ENCODE peak calls at places on chromosomes 12 and 14, in eight cellular contexts. One of them, this sample, is unnamed.
A peak's percentile ranks its signal among the peaks of the same experiment; 100 is the strongest.

GRCh38 chr14:22386924-22387775 is 201.9 kb downstream of the DAD1 start:
- DNase-seq in esophagus squamous epithelium: no peak
- DNase-seq in prostate gland: peak; percentile 67
- DNase-seq in erythroblast: peak; percentile 87
- DNase-seq in adrenal gland: peak; percentile 69
- DNase-seq in testis: peak; percentile 88
- DNase-seq in tibial nerve: peak; percentile 35
- DNase-seq in K562: peak; percentile 78
- DNase-seq in this sample: peak; percentile 12

GRCh38 chr12:30796891-30797371 is 42.2 kb upstream of the CAPRIN2 start:
- DNase-seq in tibial nerve: no peak
- DNase-seq in testis: no peak
- DNase-seq in erythroblast: no peak
- DNase-seq in prostate gland: no peak
- DNase-seq in adrenal gland: no peak
- DNase-seq in K562: no peak
- DNase-seq in esophagus squamous epithelium: no peak
- DNase-seq in this sample: no peak

GRCh38 chr14:23571701-23572523 is 4.3 kb upstream of the AP1G2 start:
- DNase-seq in adrenal gland: no peak
- DNase-seq in testis: no peak
- DNase-seq in prostate gland: no peak
- DNase-seq in tibial nerve: no peak
- DNase-seq in erythroblast: no peak
- DNase-seq in esophagus squamous epithelium: no peak
- DNase-seq in K562: no peak
- DNase-seq in this sample: no peak

GRCh38 chr12:105921872-105922669 is 216.7 kb downstream of the NUAK1 start:
- DNase-seq in testis: no peak
- DNase-seq in erythroblast: no peak
- DNase-seq in prostate gland: no peak
- DNase-seq in adrenal gland: no peak
- DNase-seq in K562: no peak
- DNase-seq in tibial nerve: no peak
- DNase-seq in esophagus squamous epithelium: no peak
- DNase-seq in this sample: peak; percentile 81

GRCh38 chr14:101002738-101003137 is 99.2 kb upstream of the RTL1 start:
- DNase-seq in K562: no peak
- DNase-seq in tibial nerve: no peak
- DNase-seq in prostate gland: no peak
- DNase-seq in erythroblast: no peak
- DNase-seq in esophagus squamous epithelium: no peak
- DNase-seq in testis: no peak
- DNase-seq in adrenal gland: no peak
- DNase-seq in this sample: no peak

GRCh38 chr12:109813810-109814416 is 19.3 kb downstream of the TRPV4 start:
- DNase-seq in esophagus squamous epithelium: no peak
- DNase-seq in testis: no peak
- DNase-seq in K562: no peak
- DNase-seq in tibial nerve: no peak
- DNase-seq in adrenal gland: no peak
- DNase-seq in erythroblast: no peak
- DNase-seq in prostate gland: no peak
- DNase-seq in this sample: no peak

GRCh38 chr14:49497725-49498348 is 88.3 kb downstream of the RPS29 start:
- DNase-seq in K562: peak; percentile 67
- DNase-seq in testis: peak; percentile 17
- DNase-seq in erythroblast: peak; percentile 82
- DNase-seq in esophagus squamous epithelium: no peak
- DNase-seq in tibial nerve: no peak
- DNase-seq in adrenal gland: no peak
- DNase-seq in prostate gland: peak; percentile 27
- DNase-seq in this sample: no peak

GRCh38 chr14:21866479-21866878 is 192.9 kb upstream of the OR4E1 start:
- DNase-seq in esophagus squamous epithelium: no peak
- DNase-seq in K562: no peak
- DNase-seq in erythroblast: no peak
- DNase-seq in testis: no peak
- DNase-seq in adrenal gland: no peak
- DNase-seq in prostate gland: no peak
- DNase-seq in tibial nerve: no peak
- DNase-seq in this sample: no peak

GRCh38 chr12:109772622-109773321 is 59.1 kb downstream of the FAM222A start:
- DNase-seq in tibial nerve: no peak
- DNase-seq in testis: no peak
- DNase-seq in adrenal gland: no peak
- DNase-seq in erythroblast: no peak
- DNase-seq in esophagus squamous epithelium: no peak
- DNase-seq in K562: no peak
- DNase-seq in prostate gland: no peak
- DNase-seq in this sample: no peak

GRCh38 chr14:98093111-98093510 is 1178.9 kb downstream of the BCL11B start:
- DNase-seq in esophagus squamous epithelium: no peak
- DNase-seq in tibial nerve: no peak
- DNase-seq in adrenal gland: no peak
- DNase-seq in K562: no peak
- DNase-seq in erythroblast: no peak
- DNase-seq in testis: no peak
- DNase-seq in prostate gland: no peak
- DNase-seq in this sample: no peak

GRCh38 chr12:113208041-113208934 is 13.0 kb upstream of the TPCN1 start:
- DNase-seq in prostate gland: no peak
- DNase-seq in erythroblast: peak; percentile 28
- DNase-seq in testis: no peak
- DNase-seq in tibial nerve: no peak
- DNase-seq in esophagus squamous epithelium: peak; percentile 28
- DNase-seq in adrenal gland: no peak
- DNase-seq in K562: peak; percentile 34
- DNase-seq in this sample: no peak

GRCh38 chr14:60093088-60093487 is 1.4 kb downstream of the PCNX4 start:
- DNase-seq in esophagus squamous epithelium: no peak
- DNase-seq in tibial nerve: no peak
- DNase-seq in testis: no peak
- DNase-seq in K562: no peak
- DNase-seq in adrenal gland: no peak
- DNase-seq in prostate gland: no peak
- DNase-seq in erythroblast: peak; percentile 56
- DNase-seq in this sample: no peak

GRCh38 chr12:94205738-94206310 is 57.4 kb downstream of the PLXNC1 start:
- DNase-seq in prostate gland: no peak
- DNase-seq in testis: no peak
- DNase-seq in esophagus squamous epithelium: no peak
- DNase-seq in K562: no peak
- DNase-seq in tibial nerve: no peak
- DNase-seq in erythroblast: peak; percentile 46
- DNase-seq in adrenal gland: no peak
- DNase-seq in this sample: no peak

GRCh38 chr12:40152783-40153383 is 47.0 kb upstream of the SLC2A13 start:
- DNase-seq in K562: peak; percentile 56
- DNase-seq in tibial nerve: peak; percentile 39
- DNase-seq in testis: peak; percentile 74
- DNase-seq in erythroblast: peak; percentile 61
- DNase-seq in adrenal gland: peak; percentile 40
- DNase-seq in prostate gland: peak; percentile 38
- DNase-seq in esophagus squamous epithelium: no peak
- DNase-seq in this sample: no peak

GRCh38 chr14:99195602-99196309 is 76.2 kb downstream of the BCL11B start:
- DNase-seq in tibial nerve: no peak
- DNase-seq in erythroblast: no peak
- DNase-seq in esophagus squamous epithelium: no peak
- DNase-seq in testis: no peak
- DNase-seq in adrenal gland: no peak
- DNase-seq in K562: no peak
- DNase-seq in prostate gland: peak; percentile 32
- DNase-seq in this sample: no peak

GRCh38 chr14:42214981-42215491 is 608.4 kb downstream of the LRFN5 start:
- DNase-seq in K562: no peak
- DNase-seq in adrenal gland: no peak
- DNase-seq in erythroblast: no peak
- DNase-seq in prostate gland: no peak
- DNase-seq in tibial nerve: no peak
- DNase-seq in esophagus squamous epithelium: no peak
- DNase-seq in testis: no peak
- DNase-seq in this sample: peak; percentile 7

GRCh38 chr14:104282332-104283196 is 144.2 kb downstream of the KIF26A start:
- DNase-seq in esophagus squamous epithelium: no peak
- DNase-seq in K562: no peak
- DNase-seq in erythroblast: no peak
- DNase-seq in adrenal gland: no peak
- DNase-seq in tibial nerve: peak; percentile 3
- DNase-seq in testis: no peak
- DNase-seq in prostate gland: no peak
- DNase-seq in this sample: no peak

GRCh38 chr12:52945389-52946232 is 3.3 kb upstream of the KRT18 start:
- DNase-seq in esophagus squamous epithelium: no peak
- DNase-seq in adrenal gland: no peak
- DNase-seq in erythroblast: no peak
- DNase-seq in K562: no peak
- DNase-seq in prostate gland: no peak
- DNase-seq in tibial nerve: no peak
- DNase-seq in testis: peak; percentile 46
- DNase-seq in this sample: no peak

GRCh38 chr12:7609051-7609450 is 56.7 kb downstream of the APOBEC1 start:
- DNase-seq in erythroblast: no peak
- DNase-seq in testis: no peak
- DNase-seq in K562: no peak
- DNase-seq in esophagus squamous epithelium: no peak
- DNase-seq in adrenal gland: no peak
- DNase-seq in tibial nerve: no peak
- DNase-seq in prostate gland: no peak
- DNase-seq in this sample: no peak

GRCh38 chr12:7612851-7613250 is 52.9 kb downstream of the APOBEC1 start:
- DNase-seq in esophagus squamous epithelium: no peak
- DNase-seq in erythroblast: no peak
- DNase-seq in adrenal gland: no peak
- DNase-seq in tibial nerve: no peak
- DNase-seq in prostate gland: no peak
- DNase-seq in testis: no peak
- DNase-seq in K562: no peak
- DNase-seq in this sample: no peak

GRCh38 chr12:7609480-7609879 is 56.2 kb downstream of the APOBEC1 start:
- DNase-seq in esophagus squamous epithelium: no peak
- DNase-seq in K562: no peak
- DNase-seq in testis: no peak
- DNase-seq in prostate gland: no peak
- DNase-seq in adrenal gland: no peak
- DNase-seq in erythroblast: no peak
- DNase-seq in tibial nerve: no peak
- DNase-seq in this sample: no peak

GRCh38 chr12:7605900-7606465 is 59.7 kb downstream of the APOBEC1 start:
- DNase-seq in tibial nerve: no peak
- DNase-seq in K562: peak; percentile 12
- DNase-seq in adrenal gland: no peak
- DNase-seq in prostate gland: no peak
- DNase-seq in erythroblast: no peak
- DNase-seq in esophagus squamous epithelium: no peak
- DNase-seq in testis: no peak
- DNase-seq in this sample: no peak

DNA sequence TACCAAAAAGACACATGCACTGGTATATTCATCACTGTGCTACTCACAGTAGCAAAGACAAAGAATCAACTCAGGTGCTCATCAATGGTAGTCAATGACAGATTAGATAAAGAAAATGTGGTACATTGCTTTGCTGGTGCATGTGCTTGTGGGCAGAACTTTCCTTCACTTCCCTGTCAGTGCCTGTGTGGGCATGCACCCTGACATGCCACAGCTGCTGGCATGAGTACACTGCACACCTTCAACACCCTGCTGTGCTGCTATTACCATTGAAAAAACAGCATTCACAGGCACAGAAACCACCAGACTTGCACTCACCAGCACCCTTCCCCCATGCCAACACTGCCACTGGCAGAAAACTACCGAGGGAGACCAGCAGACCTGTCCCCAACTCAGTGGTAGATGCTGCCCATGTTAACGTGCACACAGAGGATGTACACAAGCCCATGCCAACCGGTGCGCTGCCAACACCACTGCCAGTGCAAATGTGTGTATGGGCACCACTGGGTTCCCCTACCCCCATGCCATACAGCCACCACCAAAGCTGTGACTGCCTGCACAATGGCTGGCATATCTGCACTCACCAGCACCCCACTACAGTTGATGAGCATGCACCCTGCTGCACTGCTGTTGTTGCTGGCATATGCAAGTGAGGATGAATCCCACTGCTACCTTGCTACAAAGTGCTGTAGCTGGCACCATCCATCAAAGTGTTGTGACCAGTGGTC is 57.4 kb downstream of the APOBEC1 start:
- DNase-seq in esophagus squamous epithelium: no peak
- DNase-seq in prostate gland: no peak
- DNase-seq in K562: no peak
- DNase-seq in adrenal gland: no peak
- DNase-seq in erythroblast: no peak
- DNase-seq in testis: no peak
- DNase-seq in tibial nerve: no peak
- DNase-seq in this sample: no peak
- TF ChIP-seq POLR2A in esophagus squamous epithelium: no peak
- TF ChIP-seq POLR2A in prostate gland: no peak
- TF ChIP-seq POLR2A in K562: no peak
- TF ChIP-seq POLR2A in adrenal gland: no peak
- TF ChIP-seq POLR2A in erythroblast: no peak
- TF ChIP-seq POLR2A in testis: no peak
- TF ChIP-seq POLR2A in tibial nerve: no peak
- TF ChIP-seq POLR2A in this sample: no peak

DNA sequence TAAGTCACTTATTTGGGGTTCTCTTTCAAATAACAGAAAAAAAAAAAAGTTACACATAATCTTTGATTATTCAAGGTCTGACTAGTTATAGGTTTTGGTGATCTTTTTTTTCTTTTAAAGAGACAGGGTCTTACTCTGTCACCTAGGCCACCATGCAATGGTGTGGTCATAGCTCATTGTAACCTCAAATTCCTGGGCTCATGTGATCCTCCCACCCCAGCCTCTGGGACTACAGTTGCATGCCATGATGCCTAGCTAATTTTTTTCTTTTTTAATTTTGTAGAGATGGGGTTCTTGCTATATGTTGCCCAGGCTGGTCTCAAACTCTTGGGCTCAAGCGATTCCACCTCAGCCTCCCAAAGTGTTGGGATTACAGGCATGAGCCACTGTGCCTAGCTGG is 56.5 kb upstream of the CFL2 start:
- DNase-seq in adrenal gland: no peak
- DNase-seq in K562: no peak
- DNase-seq in esophagus squamous epithelium: no peak
- DNase-seq in erythroblast: no peak
- DNase-seq in tibial nerve: no peak
- DNase-seq in prostate gland: no peak
- DNase-seq in testis: no peak
- DNase-seq in this sample: no peak
- TF ChIP-seq POLR2A in adrenal gland: no peak
- TF ChIP-seq POLR2A in K562: no peak
- TF ChIP-seq POLR2A in esophagus squamous epithelium: no peak
- TF ChIP-seq POLR2A in erythroblast: no peak
- TF ChIP-seq POLR2A in tibial nerve: no peak
- TF ChIP-seq POLR2A in prostate gland: no peak
- TF ChIP-seq POLR2A in testis: no peak
- TF ChIP-seq POLR2A in this sample: no peak

GRCh38 chr12:124680863-124681778 is 113.7 kb upstream of the NCOR2 start:
- DNase-seq in adrenal gland: peak; percentile 63
- DNase-seq in prostate gland: no peak
- DNase-seq in K562: peak; percentile 76
- DNase-seq in esophagus squamous epithelium: no peak
- DNase-seq in tibial nerve: peak; percentile 58
- DNase-seq in erythroblast: peak; percentile 45
- DNase-seq in testis: no peak
- DNase-seq in this sample: peak; percentile 71
- TF ChIP-seq POLR2A in adrenal gland: no peak
- TF ChIP-seq POLR2A in prostate gland: no peak
- TF ChIP-seq POLR2A in K562: no peak
- TF ChIP-seq POLR2A in esophagus squamous epithelium: no peak
- TF ChIP-seq POLR2A in tibial nerve: no peak
- TF ChIP-seq POLR2A in erythroblast: no peak
- TF ChIP-seq POLR2A in testis: no peak
- TF ChIP-seq POLR2A in this sample: no peak

GRCh38 chr12:120759591-120760348 is 34.1 kb downstream of the ACADS start:
- DNase-seq in tibial nerve: no peak
- DNase-seq in adrenal gland: no peak
- DNase-seq in esophagus squamous epithelium: no peak
- DNase-seq in prostate gland: no peak
- DNase-seq in K562: no peak
- DNase-seq in testis: no peak
- DNase-seq in erythroblast: no peak
- DNase-seq in this sample: no peak
- TF ChIP-seq POLR2A in tibial nerve: no peak
- TF ChIP-seq POLR2A in adrenal gland: no peak
- TF ChIP-seq POLR2A in esophagus squamous epithelium: no peak
- TF ChIP-seq POLR2A in prostate gland: no peak
- TF ChIP-seq POLR2A in K562: no peak
- TF ChIP-seq POLR2A in testis: no peak
- TF ChIP-seq POLR2A in erythroblast: no peak
- TF ChIP-seq POLR2A in this sample: no peak

This sample was measured in gastrocnemius medialis.